ENCODE peak calls at places on chromosome 2, in nine cellular contexts. One of them, this sample, is unnamed.

GRCh38 chr2:235543126-235543750 is 49.4 kb downstream of the AGAP1 start:
- DNase-seq in sigmoid colon: no peak
- DNase-seq in small intestine: peak
- DNase-seq in HepG2: no peak
- DNase-seq in mesenchymal stem cell: no peak
- DNase-seq in lower lobe of right lung: no peak
- DNase-seq in astrocyte: peak
- DNase-seq in naive thymus-derived CD4-positive, alpha-beta T cell: no peak
- DNase-seq in neuronal stem cell: no peak
- DNase-seq in this sample: no peak

GRCh38 chr2:180411631-180412030 is 404.5 kb upstream of the CWC22 start:
- DNase-seq in lower lobe of right lung: no peak
- DNase-seq in HepG2: no peak
- DNase-seq in neuronal stem cell: no peak
- DNase-seq in astrocyte: no peak
- DNase-seq in naive thymus-derived CD4-positive, alpha-beta T cell: no peak
- DNase-seq in mesenchymal stem cell: no peak
- DNase-seq in sigmoid colon: no peak
- DNase-seq in small intestine: no peak
- DNase-seq in this sample: no peak

GRCh38 chr2:31191931-31192330 is 25.4 kb downstream of the CAPN14 start:
- DNase-seq in mesenchymal stem cell: no peak
- DNase-seq in sigmoid colon: no peak
- DNase-seq in HepG2: no peak
- DNase-seq in neuronal stem cell: no peak
- DNase-seq in naive thymus-derived CD4-positive, alpha-beta T cell: peak
- DNase-seq in astrocyte: no peak
- DNase-seq in lower lobe of right lung: no peak
- DNase-seq in small intestine: no peak
- DNase-seq in this sample: peak

GRCh38 chr2:19541884-19542283 is 183.5 kb upstream of the OSR1 start:
- DNase-seq in naive thymus-derived CD4-positive, alpha-beta T cell: no peak
- DNase-seq in HepG2: no peak
- DNase-seq in astrocyte: no peak
- DNase-seq in mesenchymal stem cell: no peak
- DNase-seq in neuronal stem cell: no peak
- DNase-seq in lower lobe of right lung: no peak
- DNase-seq in small intestine: no peak
- DNase-seq in sigmoid colon: no peak
- DNase-seq in this sample: no peak

GRCh38 chr2:65076345-65076710 is 20.1 kb downstream of the CEP68 start:
- DNase-seq in sigmoid colon: no peak
- DNase-seq in small intestine: no peak
- DNase-seq in astrocyte: peak
- DNase-seq in neuronal stem cell: no peak
- DNase-seq in mesenchymal stem cell: peak
- DNase-seq in HepG2: no peak
- DNase-seq in lower lobe of right lung: no peak
- DNase-seq in naive thymus-derived CD4-positive, alpha-beta T cell: no peak
- DNase-seq in this sample: no peak

GRCh38 chr2:198127627-198128026 is 323.2 kb downstream of the PLCL1 start:
- DNase-seq in mesenchymal stem cell: peak
- DNase-seq in sigmoid colon: no peak
- DNase-seq in HepG2: peak
- DNase-seq in small intestine: peak
- DNase-seq in astrocyte: peak
- DNase-seq in lower lobe of right lung: no peak
- DNase-seq in naive thymus-derived CD4-positive, alpha-beta T cell: peak
- DNase-seq in neuronal stem cell: peak
- DNase-seq in this sample: no peak

GRCh38 chr2:10101491-10101890 is 21.0 kb upstream of the RRM2 start:
- DNase-seq in lower lobe of right lung: no peak
- DNase-seq in neuronal stem cell: no peak
- DNase-seq in small intestine: no peak
- DNase-seq in naive thymus-derived CD4-positive, alpha-beta T cell: no peak
- DNase-seq in HepG2: no peak
- DNase-seq in astrocyte: no peak
- DNase-seq in mesenchymal stem cell: no peak
- DNase-seq in sigmoid colon: no peak
- DNase-seq in this sample: no peak

GRCh38 chr2:181393472-181393871 is 63.7 kb upstream of the ITGA4 start:
- DNase-seq in small intestine: peak
- DNase-seq in mesenchymal stem cell: peak
- DNase-seq in neuronal stem cell: no peak
- DNase-seq in naive thymus-derived CD4-positive, alpha-beta T cell: no peak
- DNase-seq in sigmoid colon: no peak
- DNase-seq in astrocyte: peak
- DNase-seq in lower lobe of right lung: no peak
- DNase-seq in HepG2: peak
- DNase-seq in this sample: no peak

GRCh38 chr2:64019083-64019974 is at the start of gene VPS54:
- DNase-seq in lower lobe of right lung: peak
- DNase-seq in astrocyte: peak
- DNase-seq in naive thymus-derived CD4-positive, alpha-beta T cell: peak
- DNase-seq in neuronal stem cell: peak
- DNase-seq in sigmoid colon: peak
- DNase-seq in HepG2: peak
- DNase-seq in small intestine: peak
- DNase-seq in mesenchymal stem cell: peak
- DNase-seq in this sample: peak

GRCh38 chr2:158505448-158505934 is 48.7 kb downstream of the PKP4 start:
- DNase-seq in naive thymus-derived CD4-positive, alpha-beta T cell: no peak
- DNase-seq in astrocyte: no peak
- DNase-seq in HepG2: no peak
- DNase-seq in small intestine: peak
- DNase-seq in mesenchymal stem cell: no peak
- DNase-seq in sigmoid colon: no peak
- DNase-seq in neuronal stem cell: no peak
- DNase-seq in lower lobe of right lung: no peak
- DNase-seq in this sample: no peak
- H3K27ac ChIP-seq in naive thymus-derived CD4-positive, alpha-beta T cell: no peak
- H3K27ac ChIP-seq in astrocyte: no peak
- H3K27ac ChIP-seq in HepG2: peak
- H3K27ac ChIP-seq in small intestine: no peak
- H3K27ac ChIP-seq in mesenchymal stem cell: no peak
- H3K27ac ChIP-seq in sigmoid colon: no peak
- H3K27ac ChIP-seq in neuronal stem cell: no peak
- H3K27ac ChIP-seq in lower lobe of right lung: no peak
- H3K27ac ChIP-seq in this sample: no peak

GRCh38 chr2:104854507-104855173 is 725 bp downstream of the POU3F3 start:
- DNase-seq in neuronal stem cell: no peak
- DNase-seq in naive thymus-derived CD4-positive, alpha-beta T cell: no peak
- DNase-seq in mesenchymal stem cell: no peak
- DNase-seq in lower lobe of right lung: no peak
- DNase-seq in sigmoid colon: no peak
- DNase-seq in small intestine: peak
- DNase-seq in HepG2: no peak
- DNase-seq in astrocyte: no peak
- DNase-seq in this sample: no peak
- H3K4me3 ChIP-seq in neuronal stem cell: peak
- H3K4me3 ChIP-seq in naive thymus-derived CD4-positive, alpha-beta T cell: peak
- H3K4me3 ChIP-seq in mesenchymal stem cell: peak
- H3K4me3 ChIP-seq in lower lobe of right lung: no peak
- H3K4me3 ChIP-seq in sigmoid colon: no peak
- H3K4me3 ChIP-seq in small intestine: no peak
- H3K4me3 ChIP-seq in HepG2: no peak
- H3K4me3 ChIP-seq in astrocyte: peak
- H3K4me3 ChIP-seq in this sample: peak

GRCh38 chr2:68043719-68044498 is 18.9 kb downstream of the C1D start:
- DNase-seq in small intestine: no peak
- DNase-seq in astrocyte: peak
- DNase-seq in HepG2: no peak
- DNase-seq in neuronal stem cell: no peak
- DNase-seq in naive thymus-derived CD4-positive, alpha-beta T cell: no peak
- DNase-seq in lower lobe of right lung: no peak
- DNase-seq in mesenchymal stem cell: peak
- DNase-seq in sigmoid colon: no peak
- DNase-seq in this sample: no peak
- H3K27ac ChIP-seq in small intestine: no peak
- H3K27ac ChIP-seq in astrocyte: peak
- H3K27ac ChIP-seq in HepG2: no peak
- H3K27ac ChIP-seq in neuronal stem cell: no peak
- H3K27ac ChIP-seq in naive thymus-derived CD4-positive, alpha-beta T cell: no peak
- H3K27ac ChIP-seq in lower lobe of right lung: no peak
- H3K27ac ChIP-seq in mesenchymal stem cell: no peak
- H3K27ac ChIP-seq in sigmoid colon: no peak
- H3K27ac ChIP-seq in this sample: no peak

GRCh38 chr2:229087843-229088520 is 183.1 kb downstream of the PID1 start:
- DNase-seq in small intestine: no peak
- DNase-seq in HepG2: no peak
- DNase-seq in neuronal stem cell: no peak
- DNase-seq in mesenchymal stem cell: no peak
- DNase-seq in lower lobe of right lung: no peak
- DNase-seq in naive thymus-derived CD4-positive, alpha-beta T cell: no peak
- DNase-seq in sigmoid colon: no peak
- DNase-seq in astrocyte: peak
- DNase-seq in this sample: no peak

GRCh38 chr2:229089806-229090205 is 181.3 kb downstream of the PID1 start:
- DNase-seq in small intestine: peak
- DNase-seq in neuronal stem cell: no peak
- DNase-seq in astrocyte: peak
- DNase-seq in naive thymus-derived CD4-positive, alpha-beta T cell: no peak
- DNase-seq in HepG2: no peak
- DNase-seq in sigmoid colon: no peak
- DNase-seq in lower lobe of right lung: no peak
- DNase-seq in mesenchymal stem cell: no peak
- DNase-seq in this sample: no peak

GRCh38 chr2:229085439-229085838 is 185.6 kb downstream of the PID1 start:
- DNase-seq in sigmoid colon: no peak
- DNase-seq in small intestine: no peak
- DNase-seq in naive thymus-derived CD4-positive, alpha-beta T cell: no peak
- DNase-seq in astrocyte: no peak
- DNase-seq in lower lobe of right lung: no peak
- DNase-seq in mesenchymal stem cell: no peak
- DNase-seq in HepG2: no peak
- DNase-seq in neuronal stem cell: no peak
- DNase-seq in this sample: no peak

GRCh38 chr2:229087229-229087628 is 183.9 kb downstream of the PID1 start:
- DNase-seq in small intestine: no peak
- DNase-seq in mesenchymal stem cell: no peak
- DNase-seq in naive thymus-derived CD4-positive, alpha-beta T cell: no peak
- DNase-seq in neuronal stem cell: no peak
- DNase-seq in lower lobe of right lung: no peak
- DNase-seq in astrocyte: no peak
- DNase-seq in sigmoid colon: no peak
- DNase-seq in HepG2: no peak
- DNase-seq in this sample: no peak

GRCh38 chr2:229090231-229090630 is 180.9 kb downstream of the PID1 start:
- DNase-seq in sigmoid colon: no peak
- DNase-seq in lower lobe of right lung: no peak
- DNase-seq in naive thymus-derived CD4-positive, alpha-beta T cell: no peak
- DNase-seq in astrocyte: no peak
- DNase-seq in neuronal stem cell: no peak
- DNase-seq in mesenchymal stem cell: no peak
- DNase-seq in HepG2: no peak
- DNase-seq in small intestine: peak
- DNase-seq in this sample: no peak
- H3K4me3 ChIP-seq in sigmoid colon: no peak
- H3K4me3 ChIP-seq in lower lobe of right lung: no peak
- H3K4me3 ChIP-seq in naive thymus-derived CD4-positive, alpha-beta T cell: no peak
- H3K4me3 ChIP-seq in astrocyte: no peak
- H3K4me3 ChIP-seq in neuronal stem cell: no peak
- H3K4me3 ChIP-seq in mesenchymal stem cell: no peak
- H3K4me3 ChIP-seq in HepG2: no peak
- H3K4me3 ChIP-seq in small intestine: no peak
- H3K4me3 ChIP-seq in this sample: no peak

GRCh38 chr2:230748087-230748486 is 35.4 kb downstream of the CAB39 start:
- DNase-seq in neuronal stem cell: no peak
- DNase-seq in sigmoid colon: no peak
- DNase-seq in small intestine: no peak
- DNase-seq in mesenchymal stem cell: no peak
- DNase-seq in astrocyte: peak
- DNase-seq in naive thymus-derived CD4-positive, alpha-beta T cell: no peak
- DNase-seq in lower lobe of right lung: no peak
- DNase-seq in HepG2: no peak
- DNase-seq in this sample: no peak
- H3K27ac ChIP-seq in neuronal stem cell: no peak
- H3K27ac ChIP-seq in sigmoid colon: no peak
- H3K27ac ChIP-seq in small intestine: no peak
- H3K27ac ChIP-seq in mesenchymal stem cell: no peak
- H3K27ac ChIP-seq in astrocyte: no peak
- H3K27ac ChIP-seq in naive thymus-derived CD4-positive, alpha-beta T cell: no peak
- H3K27ac ChIP-seq in lower lobe of right lung: no peak
- H3K27ac ChIP-seq in HepG2: no peak
- H3K27ac ChIP-seq in this sample: no peak

DNA sequence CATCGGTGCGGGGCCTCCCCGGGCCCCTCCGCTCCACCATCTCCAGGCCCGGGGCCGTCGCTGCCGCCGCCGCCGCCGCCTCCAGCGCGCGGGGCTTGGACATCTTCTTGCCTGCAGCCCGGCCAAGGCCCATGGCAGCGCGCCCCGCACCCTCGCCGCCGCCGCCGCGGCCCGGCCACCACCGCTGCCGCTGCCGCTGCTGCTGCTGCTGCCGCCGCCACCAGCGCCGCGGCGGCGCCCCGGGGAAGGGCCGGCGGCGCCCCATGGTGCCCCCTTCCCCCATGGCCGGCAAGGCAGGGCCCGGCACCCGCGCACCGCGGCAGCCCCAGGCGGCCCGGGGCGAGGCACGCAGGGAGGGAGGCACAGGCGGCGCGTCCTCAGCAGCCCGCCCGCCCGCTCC is 3057.4 kb downstream of the RPIA start:
- DNase-seq in naive thymus-derived CD4-positive, alpha-beta T cell: no peak
- DNase-seq in HepG2: no peak
- DNase-seq in astrocyte: no peak
- DNase-seq in small intestine: no peak
- DNase-seq in neuronal stem cell: no peak
- DNase-seq in lower lobe of right lung: no peak
- DNase-seq in sigmoid colon: no peak
- DNase-seq in mesenchymal stem cell: no peak
- DNase-seq in this sample: no peak
- H3K4me3 ChIP-seq in naive thymus-derived CD4-positive, alpha-beta T cell: no peak
- H3K4me3 ChIP-seq in HepG2: no peak
- H3K4me3 ChIP-seq in astrocyte: no peak
- H3K4me3 ChIP-seq in small intestine: no peak
- H3K4me3 ChIP-seq in neuronal stem cell: no peak
- H3K4me3 ChIP-seq in lower lobe of right lung: no peak
- H3K4me3 ChIP-seq in sigmoid colon: no peak
- H3K4me3 ChIP-seq in mesenchymal stem cell: no peak
- H3K4me3 ChIP-seq in this sample: no peak

DNA sequence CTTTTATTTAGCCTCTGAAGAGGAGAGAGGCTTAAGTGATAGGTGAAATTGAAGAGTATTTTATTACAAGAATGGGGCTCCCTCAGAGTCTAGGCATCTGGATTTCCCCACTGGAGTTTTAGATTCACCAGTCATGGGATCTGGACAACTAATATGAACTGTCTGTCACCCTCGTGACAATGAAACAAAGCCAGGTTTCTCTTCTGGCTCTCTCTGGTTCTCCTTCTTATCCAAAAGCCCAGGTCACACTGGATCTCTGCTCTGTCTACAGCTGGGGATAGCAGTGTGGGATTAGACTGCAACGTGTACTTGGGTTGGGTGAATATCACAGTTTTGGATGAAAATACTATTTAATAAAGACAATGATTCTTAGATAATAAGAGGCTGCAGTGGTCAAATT is 31.2 kb downstream of the LHCGR start:
- DNase-seq in lower lobe of right lung: no peak
- DNase-seq in mesenchymal stem cell: no peak
- DNase-seq in astrocyte: no peak
- DNase-seq in sigmoid colon: no peak
- DNase-seq in neuronal stem cell: no peak
- DNase-seq in small intestine: no peak
- DNase-seq in HepG2: no peak
- DNase-seq in naive thymus-derived CD4-positive, alpha-beta T cell: no peak
- DNase-seq in this sample: no peak
- H3K27ac ChIP-seq in lower lobe of right lung: no peak
- H3K27ac ChIP-seq in mesenchymal stem cell: no peak
- H3K27ac ChIP-seq in astrocyte: no peak
- H3K27ac ChIP-seq in sigmoid colon: no peak
- H3K27ac ChIP-seq in neuronal stem cell: no peak
- H3K27ac ChIP-seq in small intestine: no peak
- H3K27ac ChIP-seq in HepG2: no peak
- H3K27ac ChIP-seq in naive thymus-derived CD4-positive, alpha-beta T cell: no peak
- H3K27ac ChIP-seq in this sample: no peak